ENCODE peak calls at places on chromosomes 2 and 18, in ten cellular contexts. One of them, this sample, is unnamed.

GRCh38 chr2:241542278-241542605 is 16.3 kb upstream of the BOK start:
- DNase-seq in thoracic aorta: no peak
- DNase-seq in GM12865: no peak
- DNase-seq in heart left ventricle: peak; percentile 65
- DNase-seq in MCF 10A: no peak
- DNase-seq in GM20000: peak; percentile 24
- DNase-seq in CD4-positive, alpha-beta T cell: no peak
- DNase-seq in body of pancreas: peak; percentile 9
- DNase-seq in right atrium auricular region: no peak
- DNase-seq in CD14-positive monocyte: no peak
- DNase-seq in this sample: no peak

GRCh38 chr2:46538393-46538792 is 59.0 kb downstream of the TMEM247 start:
- DNase-seq in thoracic aorta: no peak
- DNase-seq in GM12865: no peak
- DNase-seq in heart left ventricle: no peak
- DNase-seq in MCF 10A: peak; percentile 30
- DNase-seq in GM20000: no peak
- DNase-seq in CD4-positive, alpha-beta T cell: no peak
- DNase-seq in body of pancreas: peak; percentile 67
- DNase-seq in right atrium auricular region: peak; percentile 74
- DNase-seq in CD14-positive monocyte: peak; percentile 78
- DNase-seq in this sample: no peak

GRCh38 chr2:29700560-29700959 is 220.8 kb downstream of the ALK start:
- DNase-seq in thoracic aorta: no peak
- DNase-seq in GM12865: no peak
- DNase-seq in heart left ventricle: no peak
- DNase-seq in MCF 10A: no peak
- DNase-seq in GM20000: no peak
- DNase-seq in CD4-positive, alpha-beta T cell: no peak
- DNase-seq in body of pancreas: no peak
- DNase-seq in right atrium auricular region: no peak
- DNase-seq in CD14-positive monocyte: no peak
- DNase-seq in this sample: no peak

GRCh38 chr2:121386707-121387106 is 101.7 kb upstream of the TFCP2L1 start:
- DNase-seq in thoracic aorta: no peak
- DNase-seq in GM12865: no peak
- DNase-seq in heart left ventricle: no peak
- DNase-seq in MCF 10A: peak; percentile 44
- DNase-seq in GM20000: no peak
- DNase-seq in CD4-positive, alpha-beta T cell: no peak
- DNase-seq in body of pancreas: no peak
- DNase-seq in right atrium auricular region: no peak
- DNase-seq in CD14-positive monocyte: no peak
- DNase-seq in this sample: no peak

GRCh38 chr2:126825306-126825705 is 73.4 kb upstream of the TEX51 start:
- DNase-seq in thoracic aorta: no peak
- DNase-seq in GM12865: no peak
- DNase-seq in heart left ventricle: no peak
- DNase-seq in MCF 10A: no peak
- DNase-seq in GM20000: no peak
- DNase-seq in CD4-positive, alpha-beta T cell: no peak
- DNase-seq in body of pancreas: no peak
- DNase-seq in right atrium auricular region: no peak
- DNase-seq in CD14-positive monocyte: no peak
- DNase-seq in this sample: no peak

GRCh38 chr2:144580521-144581153 is 60.7 kb upstream of the ZEB2 start:
- DNase-seq in thoracic aorta: no peak
- DNase-seq in GM12865: no peak
- DNase-seq in heart left ventricle: no peak
- DNase-seq in MCF 10A: no peak
- DNase-seq in GM20000: no peak
- DNase-seq in CD4-positive, alpha-beta T cell: no peak
- DNase-seq in body of pancreas: no peak
- DNase-seq in right atrium auricular region: no peak
- DNase-seq in CD14-positive monocyte: no peak
- DNase-seq in this sample: no peak

GRCh38 chr2:174334278-174334715 is 457 bp upstream of the SP9 start:
- DNase-seq in thoracic aorta: no peak
- DNase-seq in GM12865: no peak
- DNase-seq in heart left ventricle: no peak
- DNase-seq in MCF 10A: no peak
- DNase-seq in GM20000: peak; percentile 29
- DNase-seq in CD4-positive, alpha-beta T cell: no peak
- DNase-seq in body of pancreas: no peak
- DNase-seq in right atrium auricular region: no peak
- DNase-seq in CD14-positive monocyte: no peak
- DNase-seq in this sample: no peak

GRCh38 chr18:42614619-42615293 is 500.7 kb downstream of the RIT2 start:
- DNase-seq in thoracic aorta: no peak
- DNase-seq in GM12865: no peak
- DNase-seq in heart left ventricle: peak; percentile 35
- DNase-seq in MCF 10A: no peak
- DNase-seq in GM20000: no peak
- DNase-seq in CD4-positive, alpha-beta T cell: no peak
- DNase-seq in body of pancreas: no peak
- DNase-seq in right atrium auricular region: no peak
- DNase-seq in CD14-positive monocyte: no peak
- DNase-seq in this sample: no peak

GRCh38 chr18:71799016-71799673 is 745.0 kb downstream of the CBLN2 start:
- DNase-seq in thoracic aorta: no peak
- DNase-seq in GM12865: no peak
- DNase-seq in heart left ventricle: no peak
- DNase-seq in MCF 10A: peak; percentile 42
- DNase-seq in GM20000: no peak
- DNase-seq in CD4-positive, alpha-beta T cell: no peak
- DNase-seq in body of pancreas: no peak
- DNase-seq in right atrium auricular region: no peak
- DNase-seq in CD14-positive monocyte: no peak
- DNase-seq in this sample: no peak

GRCh38 chr2:1584691-1585485 is 159.4 kb downstream of the PXDN start:
- DNase-seq in thoracic aorta: no peak
- DNase-seq in GM12865: no peak
- DNase-seq in heart left ventricle: no peak
- DNase-seq in MCF 10A: peak; percentile 34
- DNase-seq in GM20000: no peak
- DNase-seq in CD4-positive, alpha-beta T cell: no peak
- DNase-seq in body of pancreas: no peak
- DNase-seq in right atrium auricular region: no peak
- DNase-seq in CD14-positive monocyte: no peak
- DNase-seq in this sample: no peak
- TF ChIP-seq CTCF in thoracic aorta: no peak
- TF ChIP-seq CTCF in GM12865: no peak
- TF ChIP-seq CTCF in heart left ventricle: no peak
- TF ChIP-seq CTCF in MCF 10A: peak; percentile 34
- TF ChIP-seq CTCF in GM20000: no peak
- TF ChIP-seq CTCF in CD4-positive, alpha-beta T cell: no peak
- TF ChIP-seq CTCF in body of pancreas: no peak
- TF ChIP-seq CTCF in right atrium auricular region: no peak
- TF ChIP-seq CTCF in CD14-positive monocyte: no peak
- TF ChIP-seq CTCF in this sample: no peak

DNA sequence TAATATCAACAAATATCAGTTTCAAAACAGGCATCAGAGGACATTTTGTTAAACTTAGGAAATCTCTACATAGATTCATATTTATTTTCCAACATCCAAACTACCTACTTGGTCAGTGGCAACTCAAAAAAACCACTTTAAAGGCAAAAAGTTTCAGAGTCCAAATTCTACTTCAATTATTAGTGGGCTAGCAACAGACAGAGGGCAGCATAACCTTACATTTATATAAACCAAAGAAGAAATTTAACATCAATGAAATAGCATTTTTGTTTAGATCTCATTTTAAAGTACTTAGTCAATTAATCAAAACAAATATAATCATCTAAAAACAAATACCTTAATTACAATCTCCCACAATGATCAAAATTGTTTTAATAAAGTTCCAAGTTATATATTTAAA is 33.3 kb downstream of the RTTN start:
- DNase-seq in thoracic aorta: no peak
- DNase-seq in GM12865: peak; percentile 17
- DNase-seq in heart left ventricle: no peak
- DNase-seq in MCF 10A: peak; percentile 4
- DNase-seq in GM20000: no peak
- DNase-seq in CD4-positive, alpha-beta T cell: no peak
- DNase-seq in body of pancreas: no peak
- DNase-seq in right atrium auricular region: no peak
- DNase-seq in CD14-positive monocyte: no peak
- DNase-seq in this sample: no peak
- TF ChIP-seq CTCF in thoracic aorta: no peak
- TF ChIP-seq CTCF in GM12865: peak; percentile 1
- TF ChIP-seq CTCF in heart left ventricle: peak; percentile 34
- TF ChIP-seq CTCF in MCF 10A: peak; percentile 27
- TF ChIP-seq CTCF in GM20000: no peak
- TF ChIP-seq CTCF in CD4-positive, alpha-beta T cell: no peak
- TF ChIP-seq CTCF in body of pancreas: no peak
- TF ChIP-seq CTCF in right atrium auricular region: peak; percentile 46
- TF ChIP-seq CTCF in CD14-positive monocyte: no peak
- TF ChIP-seq CTCF in this sample: no peak

DNA sequence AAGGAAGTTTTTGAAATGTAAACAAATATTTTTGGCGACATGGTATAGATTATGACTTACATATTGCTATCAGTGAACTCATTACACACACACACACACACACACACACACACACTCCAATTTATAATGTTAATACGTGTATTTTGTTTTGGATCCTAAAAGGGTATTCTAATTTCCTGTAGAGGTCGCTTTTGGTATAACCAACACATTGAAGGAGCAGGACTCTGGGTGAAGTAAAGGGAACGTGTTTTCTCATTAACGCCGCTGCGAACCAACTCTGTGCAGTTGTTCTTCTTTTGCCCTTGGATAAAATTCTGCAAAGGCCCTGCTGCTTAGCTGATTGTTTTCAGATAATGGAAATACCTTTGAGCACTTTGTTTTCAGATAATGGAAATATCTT is 190.4 kb downstream of the PMAIP1 start:
- DNase-seq in thoracic aorta: no peak
- DNase-seq in GM12865: peak; percentile 11
- DNase-seq in heart left ventricle: no peak
- DNase-seq in MCF 10A: no peak
- DNase-seq in GM20000: peak; percentile 11
- DNase-seq in CD4-positive, alpha-beta T cell: no peak
- DNase-seq in body of pancreas: no peak
- DNase-seq in right atrium auricular region: no peak
- DNase-seq in CD14-positive monocyte: no peak
- DNase-seq in this sample: no peak
- TF ChIP-seq CTCF in thoracic aorta: no peak
- TF ChIP-seq CTCF in GM12865: peak; percentile 9
- TF ChIP-seq CTCF in heart left ventricle: no peak
- TF ChIP-seq CTCF in MCF 10A: no peak
- TF ChIP-seq CTCF in GM20000: no peak
- TF ChIP-seq CTCF in CD4-positive, alpha-beta T cell: no peak
- TF ChIP-seq CTCF in body of pancreas: no peak
- TF ChIP-seq CTCF in right atrium auricular region: peak; percentile 32
- TF ChIP-seq CTCF in CD14-positive monocyte: no peak
- TF ChIP-seq CTCF in this sample: no peak

DNA sequence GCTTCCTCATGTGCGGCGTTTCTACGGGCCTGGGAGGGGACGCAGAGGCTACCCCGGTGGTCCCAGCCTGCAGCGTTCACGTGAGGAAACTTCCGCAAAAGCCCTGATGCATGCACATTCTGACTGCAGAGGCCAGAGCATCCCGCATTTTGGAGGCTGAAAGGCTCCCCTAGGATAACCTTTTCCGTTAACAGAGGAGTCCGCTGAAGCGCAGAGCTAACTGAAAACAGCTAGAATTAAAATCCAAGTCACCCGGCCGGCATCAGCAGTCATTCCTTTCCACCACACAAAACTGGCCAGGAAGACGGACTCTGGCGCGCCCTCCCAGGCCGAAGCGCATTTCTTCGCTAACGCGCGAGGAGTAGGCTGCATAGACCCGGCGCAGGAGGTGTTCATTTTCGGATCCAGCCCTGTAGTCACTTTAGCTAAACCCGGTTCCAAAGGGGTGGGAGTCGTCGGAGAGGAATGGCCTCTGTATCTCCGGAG is 747 bp upstream of the TUBB6 start:
- DNase-seq in thoracic aorta: no peak
- DNase-seq in GM12865: no peak
- DNase-seq in heart left ventricle: peak; percentile 69
- DNase-seq in MCF 10A: peak; percentile 42
- DNase-seq in GM20000: no peak
- DNase-seq in CD4-positive, alpha-beta T cell: no peak
- DNase-seq in body of pancreas: no peak
- DNase-seq in right atrium auricular region: peak; percentile 77
- DNase-seq in CD14-positive monocyte: no peak
- DNase-seq in this sample: no peak
- TF ChIP-seq CTCF in thoracic aorta: peak; percentile 5
- TF ChIP-seq CTCF in GM12865: no peak
- TF ChIP-seq CTCF in heart left ventricle: no peak
- TF ChIP-seq CTCF in MCF 10A: no peak
- TF ChIP-seq CTCF in GM20000: peak; percentile 15
- TF ChIP-seq CTCF in CD4-positive, alpha-beta T cell: no peak
- TF ChIP-seq CTCF in body of pancreas: no peak
- TF ChIP-seq CTCF in right atrium auricular region: peak; percentile 40
- TF ChIP-seq CTCF in CD14-positive monocyte: no peak
- TF ChIP-seq CTCF in this sample: no peak

GRCh38 chr2:57558312-57558711 is 488.3 kb upstream of the VRK2 start:
- DNase-seq in thoracic aorta: no peak
- DNase-seq in GM12865: no peak
- DNase-seq in heart left ventricle: no peak
- DNase-seq in MCF 10A: no peak
- DNase-seq in GM20000: no peak
- DNase-seq in CD4-positive, alpha-beta T cell: no peak
- DNase-seq in body of pancreas: no peak
- DNase-seq in right atrium auricular region: no peak
- DNase-seq in CD14-positive monocyte: no peak
- DNase-seq in this sample: no peak

GRCh38 chr2:57550912-57551311 is 495.7 kb upstream of the VRK2 start:
- DNase-seq in thoracic aorta: no peak
- DNase-seq in GM12865: no peak
- DNase-seq in heart left ventricle: no peak
- DNase-seq in MCF 10A: no peak
- DNase-seq in GM20000: no peak
- DNase-seq in CD4-positive, alpha-beta T cell: no peak
- DNase-seq in body of pancreas: no peak
- DNase-seq in right atrium auricular region: no peak
- DNase-seq in CD14-positive monocyte: no peak
- DNase-seq in this sample: no peak

GRCh38 chr2:57549642-57550102 is 496.9 kb upstream of the VRK2 start:
- DNase-seq in thoracic aorta: no peak
- DNase-seq in GM12865: peak; percentile 32
- DNase-seq in heart left ventricle: no peak
- DNase-seq in MCF 10A: peak; percentile 31
- DNase-seq in GM20000: peak; percentile 10
- DNase-seq in CD4-positive, alpha-beta T cell: no peak
- DNase-seq in body of pancreas: no peak
- DNase-seq in right atrium auricular region: no peak
- DNase-seq in CD14-positive monocyte: no peak
- DNase-seq in this sample: no peak

DNA sequence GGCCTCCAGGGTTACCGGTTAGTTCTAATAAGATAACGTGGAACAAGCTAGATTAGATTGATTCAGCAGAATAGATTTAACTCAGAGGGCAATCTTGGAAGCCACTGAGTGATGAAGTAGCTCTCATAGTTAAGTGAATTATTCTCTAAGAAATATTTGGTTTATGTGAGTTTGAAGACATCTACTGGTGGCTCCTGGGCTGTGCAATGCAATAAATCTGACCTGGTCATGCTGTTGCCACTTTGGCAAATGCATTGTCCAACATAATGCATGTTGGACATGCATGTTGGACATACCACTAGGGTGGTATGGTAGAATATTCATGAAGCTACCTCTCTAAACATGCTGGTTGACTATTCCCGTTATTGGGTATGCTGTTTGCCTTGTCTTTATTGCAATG is 493.7 kb upstream of the VRK2 start:
- DNase-seq in thoracic aorta: no peak
- DNase-seq in GM12865: no peak
- DNase-seq in heart left ventricle: no peak
- DNase-seq in MCF 10A: no peak
- DNase-seq in GM20000: no peak
- DNase-seq in CD4-positive, alpha-beta T cell: no peak
- DNase-seq in body of pancreas: no peak
- DNase-seq in right atrium auricular region: no peak
- DNase-seq in CD14-positive monocyte: no peak
- DNase-seq in this sample: no peak
- TF ChIP-seq CTCF in thoracic aorta: no peak
- TF ChIP-seq CTCF in GM12865: no peak
- TF ChIP-seq CTCF in heart left ventricle: no peak
- TF ChIP-seq CTCF in MCF 10A: no peak
- TF ChIP-seq CTCF in GM20000: no peak
- TF ChIP-seq CTCF in CD4-positive, alpha-beta T cell: no peak
- TF ChIP-seq CTCF in body of pancreas: no peak
- TF ChIP-seq CTCF in right atrium auricular region: no peak
- TF ChIP-seq CTCF in CD14-positive monocyte: no peak
- TF ChIP-seq CTCF in this sample: no peak